ENCODE peak calls at places on chromosomes 16 and 17, in nine cellular contexts. B is activated CD8-positive, alpha-beta T cell treated with anti-CD3 and anti-CD28 coated beads for 36 hours; D is gastroesophageal sphincter; S is naive thymus-derived CD8-positive, alpha-beta T cell; U is natural killer cell; I is stimulated activated naive CD8-positive, alpha-beta T cell treated with anti-CD3 and anti-CD28 coated beads, Interleukin-15, Interleukin-2, amounts not matched to agents 100 U/mL and 50 U/mL, for 24 hours; H is effector memory CD8-positive, alpha-beta T cell; R is Right ventricle myocardium superior; N is sciatic nerve. K is an unnamed sample.

GRCh38 chr17:17757391-17757791 is 76.1 kb downstream of the RAI1 start:
- ATAC-seq in S (peak), R (no peak), B (peak), U (peak), H (peak), I (peak), N (no peak), D (no peak), K (peak)

GRCh38 chr17:48261297-48261880 is 153.8 kb downstream of the SNX11 start:
- ATAC-seq in I (peak), S (no peak), N (no peak), B (peak), D (no peak), R (no peak), H (no peak), U (no peak), K (peak)

GRCh38 chr17:65055280-65055707 is 1.2 kb downstream of the GNA13 start:
- ATAC-seq in B (peak), U (no peak), H (no peak), S (peak), D (no peak), R (no peak), I (peak), N (no peak), K (peak)

GRCh38 chr17:42750730-42751356 is 6.0 kb upstream of the EZH1 start:
- ATAC-seq in S (no peak), U (no peak), I (no peak), R (peak), B (no peak), D (no peak), H (no peak), N (no peak), K (no peak)

GRCh38 chr16:89312194-89312593 is 94.7 kb downstream of the ZNF778 start:
- ATAC-seq in D (no peak), S (no peak), B (no peak), R (no peak), N (no peak), I (no peak), H (no peak), U (no peak), K (no peak)

GRCh38 chr17:36550491-36551417 is 6.0 kb downstream of the GGNBP2 start:
- ATAC-seq in S (peak), I (no peak), R (no peak), H (peak), B (peak), D (no peak), N (no peak), U (peak), K (peak)

GRCh38 chr16:66752379-66752778 is 970 bp upstream of the DYNC1LI2 start:
- ATAC-seq in D (no peak), R (no peak), B (no peak), H (no peak), N (no peak), I (no peak), S (no peak), U (no peak), K (no peak)

GRCh38 chr17:80175411-80175810 is 5.6 kb downstream of the CARD14 start:
- ATAC-seq in B (no peak), U (no peak), H (no peak), D (no peak), N (no peak), R (no peak), I (no peak), S (no peak), K (no peak)

GRCh38 chr16:8863594-8864424 is 5.0 kb downstream of the CARHSP1 start:
- ATAC-seq in N (peak), R (peak), I (no peak), U (no peak), D (no peak), H (no peak), B (no peak), S (no peak), K (no peak)

GRCh38 chr16:68257906-68258800 is 6.2 kb upstream of the SLC7A6 start:
- ATAC-seq in U (no peak), R (peak), H (no peak), I (no peak), D (peak), N (peak), S (no peak), B (no peak), K (peak)

GRCh38 chr17:4136373-4136772 is 6.5 kb downstream of the ZZEF1 start:
- ATAC-seq in N (no peak), S (no peak), I (no peak), D (no peak), B (no peak), U (no peak), H (no peak), R (no peak), K (no peak)

GRCh38 chr17:31308372-31308905 is 5.4 kb downstream of the EVI2B start:
- ATAC-seq in B (peak), D (no peak), H (peak), I (peak), N (no peak), U (peak), S (peak), R (peak), K (peak)

GRCh38 chr16:27448531-27449433 is 46.8 kb downstream of the IL21R start:
- ATAC-seq in B (peak), I (no peak), U (no peak), D (peak), R (no peak), S (no peak), N (no peak), H (no peak), K (no peak)

GRCh38 chr16:68995011-68995504 is 110.4 kb upstream of the HAS3 start:
- ATAC-seq in D (no peak), N (no peak), H (no peak), U (no peak), I (no peak), S (no peak), R (no peak), B (no peak), K (no peak)

GRCh38 chr17:81086789-81087551 is 52.0 kb downstream of the BAIAP2 start:
- ATAC-seq in H (peak), B (no peak), S (no peak), I (no peak), N (no peak), U (no peak), D (no peak), R (no peak), K (no peak)

GRCh38 chr16:55728797-55729196 is 73.0 kb downstream of the SLC6A2 start:
- ATAC-seq in D (no peak), I (no peak), S (no peak), H (no peak), R (no peak), B (no peak), N (no peak), U (no peak), K (no peak)

GRCh38 chr17:69900829-69901228 is 174.2 kb upstream of the KCNJ16 start:
- ATAC-seq in N (no peak), B (no peak), U (no peak), H (no peak), D (no peak), R (peak), S (no peak), I (no peak), K (no peak)

GRCh38 chr16:8848939-8849391 is 19.8 kb downstream of the CARHSP1 start:
- ATAC-seq in U (no peak), D (no peak), H (no peak), R (no peak), B (no peak), I (no peak), N (peak), S (no peak), K (no peak)

GRCh38 chr17:5210091-5210490 is 18.4 kb upstream of the ZNF594 start:
- ATAC-seq in B (no peak), U (no peak), I (no peak), H (no peak), S (no peak), R (no peak), D (no peak), N (no peak), K (peak)